ENCODE peak calls at places on chromosomes 1 and 21, in seven cellular contexts. D, X, L, M, T, V and G are unnamed samples.

GRCh38 chr1:30758785-30759380 is 1.3 kb upstream of the LAPTM5 start:
- DNase-seq in V (no peak), D (no peak), M (peak; percentile 61), X (peak; percentile 45), T (no peak), L (no peak), G (no peak)

GRCh38 chr1:53346814-53347176 is 18.9 kb upstream of the LRP8 start:
- DNase-seq in V (no peak), M (no peak), L (no peak), D (no peak), T (no peak), X (peak; percentile 5), G (no peak)

GRCh38 chr1:211514030-211514754 is 22.2 kb upstream of the RD3 start:
- DNase-seq in M (peak; percentile 93), X (peak; percentile 81), L (peak; percentile 64), V (peak; percentile 81), D (peak; percentile 88), T (peak; percentile 85), G (peak; percentile 82)

GRCh38 chr1:25795227-25795626 is 4.8 kb upstream of the SELENON start:
- DNase-seq in V (no peak), D (no peak), L (no peak), M (no peak), T (no peak), X (no peak), G (no peak)

GRCh38 chr1:202270871-202271326 is 70.8 kb downstream of the UBE2T start:
- DNase-seq in D (no peak), V (peak; percentile 67), L (peak; percentile 98), X (no peak), M (no peak), T (no peak), G (peak; percentile 28)

GRCh38 chr1:231720652-231721325 is 94.2 kb downstream of the DISC1 start:
- DNase-seq in D (no peak), V (peak; percentile 49), M (no peak), X (no peak), L (no peak), T (no peak), G (peak; percentile 95)

GRCh38 chr1:31617917-31618746 is 643 bp downstream of the HCRTR1 start:
- DNase-seq in T (peak; percentile 75), D (peak; percentile 79), V (no peak), L (peak; percentile 52), X (peak; percentile 56), M (peak; percentile 92), G (peak; percentile 41)

GRCh38 chr1:177256153-177256814 is 85.5 kb downstream of the BRINP2 start:
- DNase-seq in D (peak; percentile 75), L (no peak), V (peak; percentile 22), T (peak; percentile 21), X (no peak), M (peak; percentile 74), G (peak; percentile 61)

GRCh38 chr1:180213401-180214177 is 16.5 kb upstream of the LHX4 start:
- DNase-seq in V (no peak), T (no peak), L (no peak), M (peak; percentile 84), D (no peak), X (peak; percentile 70), G (no peak)

GRCh38 chr1:228101994-228102790 is 933 bp downstream of the C1orf35 start:
- DNase-seq in L (peak; percentile 50), X (peak; percentile 72), M (peak; percentile 83), D (peak; percentile 62), V (peak; percentile 53), T (peak; percentile 45), G (no peak)

GRCh38 chr21:42641311-42642218 is 11.9 kb upstream of the PDE9A start:
- DNase-seq in L (no peak), D (no peak), T (no peak), M (no peak), V (no peak), X (no peak), G (no peak)

GRCh38 chr21:36694041-36694515 is 4.8 kb upstream of the SIM2 start:
- DNase-seq in T (peak; percentile 9), D (peak; percentile 6), X (no peak), V (no peak), L (no peak), M (peak; percentile 30), G (no peak)

GRCh38 chr1:12448746-12449177 is 169.2 kb downstream of the DHRS3 start:
- DNase-seq in L (no peak), D (no peak), X (peak; percentile 30), M (no peak), V (no peak), T (no peak), G (no peak)

GRCh38 chr1:111140680-111140967 is 601 bp downstream of the CEPT1 start:
- DNase-seq in D (peak; percentile 54), X (no peak), M (no peak), L (no peak), T (no peak), V (no peak), G (peak; percentile 4)

GRCh38 chr1:157595356-157595755 is 2.5 kb downstream of the FCRL4 start:
- DNase-seq in T (no peak), M (no peak), V (no peak), X (no peak), L (no peak), D (no peak), G (no peak)

GRCh38 chr1:117232551-117232950 is 21.8 kb upstream of the VTCN1 start:
- DNase-seq in X (no peak), V (no peak), L (no peak), T (no peak), M (no peak), D (no peak), G (no peak)

GRCh38 chr1:60133848-60134247 is 60.3 kb upstream of the C1orf87 start:
- DNase-seq in D (no peak), L (peak; percentile 15), T (no peak), X (no peak), M (no peak), V (no peak), G (no peak)

GRCh38 chr1:101285922-101286568 is 49.2 kb downstream of the S1PR1 start:
- DNase-seq in D (no peak), L (no peak), X (no peak), T (no peak), V (no peak), M (no peak), G (no peak)

GRCh38 chr1:159171254-159171687 is at the start of gene CADM3:
- DNase-seq in V (peak; percentile 74), T (peak; percentile 31), X (no peak), D (no peak), L (no peak), M (peak; percentile 82), G (no peak)

GRCh38 chr1:29033829-29034466 is 89.8 kb downstream of the TMEM200B start:
- DNase-seq in V (peak; percentile 64), T (no peak), M (peak; percentile 48), X (no peak), D (no peak), L (peak; percentile 71), G (peak; percentile 81)

GRCh38 chr1:197599789-197600188 is 175.5 kb downstream of the DENND1B start:
- DNase-seq in D (no peak), T (no peak), V (no peak), X (no peak), L (no peak), M (no peak), G (no peak)

GRCh38 chr21:35920428-35920827 is 139.9 kb downstream of the SETD4 start:
- DNase-seq in D (no peak), T (no peak), L (no peak), M (no peak), X (no peak), V (no peak), G (no peak)